ENCODE peak calls at places on chromosome 21, in six cellular contexts. S is psoas muscle, W is ovary, I is endothelial cell of umbilical vein, Y is upper lobe of right lung, E is left ventricle myocardium inferior. H is an unnamed sample.

GRCh38 chr21:25635310-25635709 is 3.7 kb upstream of the JAM2 start:
- DNase-seq in Y (no peak), E (no peak), S (no peak), I (no peak), W (no peak), H (no peak)

GRCh38 chr21:22691643-22692042 is 1693.4 kb downstream of the NCAM2 start:
- DNase-seq in Y (no peak), I (no peak), W (no peak), S (no peak), E (no peak), H (no peak)

GRCh38 chr21:40671721-40672120 is 175.2 kb downstream of the DSCAM start:
- DNase-seq in W (no peak), S (no peak), Y (no peak), I (no peak), E (no peak), H (no peak)

GRCh38 chr21:41927727-41928409 is 25.9 kb downstream of the C2CD2 start:
- DNase-seq in Y (no peak), E (no peak), I (no peak), W (no peak), S (no peak), H (no peak)

GRCh38 chr21:38950388-38951094 is 144.8 kb downstream of the ETS2 start:
- DNase-seq in E (no peak), S (no peak), I (no peak), Y (no peak), W (no peak), H (no peak)

GRCh38 chr21:41321211-41321907 is 4.8 kb downstream of the FAM3B start:
- DNase-seq in W (no peak), S (no peak), Y (no peak), E (no peak), I (no peak), H (no peak)

GRCh38 chr21:42575111-42575510 is 61.5 kb downstream of the SLC37A1 start:
- DNase-seq in Y (peak; percentile 44), E (no peak), I (no peak), S (no peak), W (no peak), H (no peak)

GRCh38 chr21:42684109-42684916 is 30.9 kb downstream of the PDE9A start:
- DNase-seq in S (no peak), Y (peak; percentile 61), E (no peak), I (no peak), W (no peak), H (peak; percentile 40)

GRCh38 chr21:39660596-39660995 is 47.9 kb downstream of the B3GALT5 start:
- DNase-seq in W (peak; percentile 31), S (no peak), E (peak; percentile 45), Y (peak; percentile 53), I (peak; percentile 43), H (no peak)

GRCh38 chr21:37891953-37892352 is 24.3 kb downstream of the KCNJ6 start:
- DNase-seq in W (no peak), S (no peak), Y (no peak), I (no peak), E (no peak), H (no peak)

GRCh38 chr21:14454642-14455009 is 71.7 kb upstream of the HSPA13 start:
- DNase-seq in W (no peak), I (no peak), Y (no peak), S (no peak), E (no peak), H (no peak)

GRCh38 chr21:37788503-37788902 is 127.8 kb downstream of the KCNJ6 start:
- DNase-seq in Y (no peak), W (no peak), E (no peak), I (no peak), S (no peak), H (no peak)

GRCh38 chr21:31098576-31099005 is 60.3 kb upstream of the KRTAP19-8 start:
- DNase-seq in E (peak; percentile 69), Y (peak; percentile 78), I (peak; percentile 49), W (peak; percentile 31), S (peak; percentile 63), H (peak; percentile 73)

GRCh38 chr21:38075833-38076567 is 159.7 kb upstream of the KCNJ6 start:
- DNase-seq in Y (no peak), I (no peak), W (no peak), E (no peak), S (no peak), H (peak; percentile 8)

GRCh38 chr21:24658016-24658415 is 949.3 kb downstream of the MRPL39 start:
- DNase-seq in I (no peak), W (no peak), Y (no peak), S (no peak), E (no peak), H (no peak)

GRCh38 chr21:27582246-27582945 is 615.5 kb upstream of the ADAMTS5 start:
- DNase-seq in I (no peak), E (no peak), S (no peak), Y (no peak), W (no peak), H (no peak)

GRCh38 chr21:37861561-37861960 is 54.7 kb downstream of the KCNJ6 start:
- DNase-seq in Y (no peak), E (no peak), W (no peak), S (no peak), I (no peak), H (no peak)

GRCh38 chr21:41567901-41568510 is 60.0 kb upstream of the TMPRSS2 start:
- DNase-seq in E (no peak), I (no peak), W (no peak), S (no peak), Y (no peak), H (no peak)

DNA sequence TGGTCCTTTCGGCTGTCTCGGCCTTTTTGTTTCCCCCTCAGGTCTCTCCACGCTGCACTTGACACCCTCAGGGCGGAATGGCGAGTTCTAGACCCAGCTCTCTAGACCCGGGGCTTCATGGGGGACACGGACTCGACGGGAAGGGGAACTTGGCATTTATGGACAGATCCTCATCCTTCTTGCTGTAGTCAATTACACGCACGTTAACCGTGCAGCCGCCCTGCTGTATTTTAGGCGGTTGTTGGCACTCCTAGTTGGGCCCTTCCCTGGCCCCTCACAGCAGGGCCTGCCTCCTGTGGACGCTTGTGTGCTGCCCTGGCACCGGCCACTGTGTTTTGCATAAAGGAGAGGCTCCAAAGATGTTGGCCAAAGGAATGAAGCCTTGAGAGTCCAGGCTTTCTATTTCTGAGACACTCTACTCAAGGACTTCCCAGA is 558 bp upstream of the BTG3 start:
- DNase-seq in I (peak; percentile 22), E (no peak), W (peak; percentile 67), Y (peak; percentile 89), S (peak; percentile 37), H (no peak)
- H3K4me3 ChIP-seq in I (peak overlapping the region; percentile 94), E (peak overlapping the region; percentile 86), W (peak overlapping the region; percentile 98), Y (peak overlapping the region; percentile 79), S (peak overlapping the region; percentile 72), H (peak overlapping the region; percentile 23)

GRCh38 chr21:35585878-35586277 is 474.4 kb downstream of the SETD4 start:
- DNase-seq in S (no peak), Y (no peak), E (no peak), I (no peak), W (no peak), H (no peak)

GRCh38 chr21:35585155-35585554 is 475.2 kb downstream of the SETD4 start:
- DNase-seq in W (no peak), S (no peak), Y (no peak), E (no peak), I (no peak), H (no peak)

GRCh38 chr21:35586305-35586704 is 474.0 kb downstream of the SETD4 start:
- DNase-seq in Y (no peak), E (no peak), I (peak; percentile 1), W (no peak), S (no peak), H (no peak)

GRCh38 chr21:35581640-35582039 is 478.7 kb downstream of the SETD4 start:
- DNase-seq in Y (no peak), W (no peak), I (no peak), E (no peak), S (no peak), H (no peak)

DNA sequence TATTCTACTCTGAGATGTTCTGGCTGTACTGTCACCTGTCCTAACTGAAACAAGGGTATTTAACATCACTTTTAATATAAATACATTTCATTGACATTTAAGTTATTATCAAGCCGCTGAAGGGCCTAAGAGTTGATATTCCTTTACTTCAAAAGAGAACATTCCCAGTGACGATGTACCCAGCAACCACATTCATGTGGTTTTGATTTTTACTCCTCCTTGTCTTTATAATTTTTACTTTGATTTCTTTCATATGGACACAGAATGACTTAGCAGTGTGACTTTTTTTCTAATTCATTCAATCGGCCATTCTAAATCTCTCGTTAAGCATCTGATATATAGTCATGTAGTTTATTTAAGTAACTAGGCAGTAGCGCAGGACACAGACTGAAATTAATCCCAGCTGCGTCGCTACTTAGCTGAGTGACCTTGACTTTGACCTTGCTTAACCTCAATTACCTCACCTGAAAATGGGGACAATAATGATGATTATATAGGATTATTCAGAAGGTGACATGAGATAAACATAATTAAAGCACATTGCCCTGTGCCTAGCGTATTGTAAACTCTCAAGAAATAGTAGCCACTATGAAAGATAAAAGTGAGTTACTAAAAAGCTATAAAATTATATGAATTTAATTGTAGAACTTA is 476.6 kb downstream of the SETD4 start:
- DNase-seq in E (no peak), Y (no peak), I (no peak), W (no peak), S (no peak), H (no peak)
- TF ChIP-seq CTCF in E (no peak), Y (no peak), I (no peak), W (no peak), S (no peak), H (no peak)

GRCh38 chr21:32322676-32323075 is 24.0 kb downstream of the MRAP start:
- DNase-seq in E (no peak), W (no peak), Y (no peak), I (no peak), S (no peak), H (no peak)
- H3K4me1 ChIP-seq in E (peaks cover 34% of the 10 kb centered on the region), W (no peaks in the 10 kb centered on the region), Y (no peaks in the 10 kb centered on the region), I (no peaks in the 10 kb centered on the region), S (no peaks in the 10 kb centered on the region), H (no peaks in the 10 kb centered on the region)

GRCh38 chr21:46661627-46662366 is 26.3 kb downstream of the PRMT2 start:
- DNase-seq in I (no peak), S (no peak), Y (no peak), W (no peak), E (no peak), H (no peak)
- H3K4me3 ChIP-seq in I (no peak overlapping the region), S (peak overlapping the region; percentile 46), Y (peak overlapping the region; percentile 30), W (peak overlapping the region; percentile 14), E (peak overlapping the region; percentile 58), H (peak overlapping the region; percentile 53)

H was measured in BE2C.